ENCODE peak calls at places on chromosomes 4 and X, in nine cellular contexts. Z is GM23338, Y is transverse colon, R is HCT116, J is suprapubic skin, N is breast epithelium, D is prostate gland, U is vagina, C is K562. A is an unnamed sample.

GRCh38 chr4:107736924-107737448 is 17.0 kb upstream of the PAPSS1 start:
- DNase-seq in Z (peak; percentile 85), Y (peak; percentile 19), R (peak; percentile 44), J (no peak), N (no peak), D (no peak), U (no peak), C (peak; percentile 61), A (no peak)

GRCh38 chr4:85953651-85954018 is 406.2 kb downstream of the MAPK10 start:
- DNase-seq in Z (no peak), Y (no peak), R (peak; percentile 37), J (no peak), N (no peak), D (no peak), U (no peak), C (no peak), A (no peak)

GRCh38 chr4:177236889-177237288 is 72.8 kb upstream of the NEIL3 start:
- DNase-seq in Z (no peak), Y (no peak), R (no peak), J (no peak), N (no peak), D (no peak), U (no peak), C (no peak), A (no peak)

GRCh38 chr4:72451349-72451748 is 117.7 kb downstream of the ADAMTS3 start:
- DNase-seq in Z (no peak), Y (no peak), R (no peak), J (no peak), N (no peak), D (no peak), U (no peak), C (no peak), A (peak; percentile 63)

GRCh38 chrX:20620301-20620700 is 353.6 kb upstream of the RPS6KA3 start:
- DNase-seq in Z (no peak), Y (no peak), R (peak; percentile 13), J (no peak), N (no peak), D (no peak), U (no peak), C (no peak), A (no peak)

GRCh38 chr4:165518024-165518616 is 139.3 kb downstream of the CPE start:
- DNase-seq in Z (no peak), Y (no peak), R (no peak), J (no peak), N (no peak), D (no peak), U (peak; percentile 25), C (no peak), A (no peak)

GRCh38 chr4:99736846-99737245 is 79.2 kb upstream of the C4orf54 start:
- DNase-seq in Z (no peak), Y (no peak), R (no peak), J (no peak), N (no peak), D (no peak), U (no peak), C (no peak), A (no peak)

GRCh38 chrX:54921427-54922021 is 900 bp downstream of the TRO start:
- DNase-seq in Z (peak; percentile 78), Y (peak; percentile 47), R (no peak), J (no peak), N (peak; percentile 56), D (peak; percentile 16), U (peak; percentile 85), C (no peak), A (peak; percentile 80)

GRCh38 chrX:72634321-72634720 is 61.7 kb upstream of the HDAC8 start:
- DNase-seq in Z (no peak), Y (no peak), R (no peak), J (no peak), N (no peak), D (no peak), U (no peak), C (no peak), A (no peak)

GRCh38 chr4:40550900-40551546 is 78.6 kb downstream of the RBM47 start:
- DNase-seq in Z (peak; percentile 55), Y (peak; percentile 34), R (peak; percentile 38), J (no peak), N (no peak), D (peak; percentile 51), U (no peak), C (peak; percentile 44), A (no peak)

GRCh38 chrX:123237271-123237670 is 53.2 kb downstream of the GRIA3 start:
- DNase-seq in Z (no peak), Y (no peak), R (no peak), J (no peak), N (no peak), D (no peak), U (no peak), C (no peak), A (no peak)

GRCh38 chrX:41167888-41168287 is 82.6 kb downstream of the USP9X start:
- DNase-seq in Z (no peak), Y (no peak), R (no peak), J (no peak), N (no peak), D (no peak), U (no peak), C (no peak), A (no peak)

GRCh38 chr4:185036842-185037241 is 18.6 kb downstream of the HELT start:
- DNase-seq in Z (peak; percentile 62), Y (no peak), R (no peak), J (no peak), N (no peak), D (no peak), U (no peak), C (no peak), A (no peak)

GRCh38 chrX:135737361-135738071 is 24.1 kb downstream of the CT45A1 start:
- DNase-seq in Z (peak; percentile 15), Y (no peak), R (peak; percentile 0), J (no peak), N (no peak), D (no peak), U (no peak), C (no peak), A (no peak)

GRCh38 chrX:70433848-70434351 is 10.7 kb upstream of the DLG3 start:
- DNase-seq in Z (peak; percentile 73), Y (peak; percentile 83), R (peak; percentile 49), J (peak; percentile 83), N (peak; percentile 63), D (peak; percentile 55), U (no peak), C (peak; percentile 80), A (peak; percentile 85)
- TF ChIP-seq POLR2AphosphoS5 in Z (peak; percentile 69), Y (no peak), R (peak; percentile 62), J (no peak), N (no peak), D (no peak), U (peak; percentile 8), C (no peak), A (no peak)

DNA sequence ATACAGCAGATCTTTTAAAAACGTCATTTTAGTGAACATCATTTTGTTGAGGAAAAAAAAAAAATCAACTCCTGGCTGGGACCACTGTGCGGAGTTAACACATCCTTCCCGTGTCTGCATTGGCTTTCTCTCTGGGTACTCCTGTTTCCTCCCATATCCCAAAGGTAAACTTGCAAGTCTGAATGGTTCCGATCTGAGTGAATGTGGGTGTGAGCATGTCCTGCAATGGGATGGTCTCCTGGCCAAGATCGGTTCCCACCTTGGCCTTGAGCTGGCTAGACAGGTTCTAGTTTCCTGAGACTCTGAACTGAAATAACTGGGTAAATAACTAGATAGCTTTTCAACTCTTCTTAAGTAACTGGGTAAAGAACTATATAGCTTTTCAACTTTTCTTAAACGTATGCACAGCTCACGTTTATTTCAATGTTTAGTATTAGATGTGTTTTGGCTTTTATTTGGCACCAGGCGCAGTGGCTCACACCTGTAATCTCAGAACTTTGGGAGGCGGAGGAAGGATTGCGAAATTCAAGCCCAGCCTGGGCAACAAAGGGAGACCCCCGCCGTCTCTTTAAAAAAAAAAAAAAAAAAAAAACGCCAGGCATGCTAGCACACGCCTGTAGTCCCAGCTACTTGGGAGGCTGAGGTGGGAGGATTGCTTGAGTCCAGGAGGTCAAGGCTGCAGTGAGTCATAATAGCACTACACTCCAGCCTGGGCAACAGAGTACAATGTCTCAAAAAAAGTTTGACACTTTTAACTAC is 14.0 kb downstream of the RBMX start:
- DNase-seq in Z (peak; percentile 10), Y (no peak), R (no peak), J (no peak), N (no peak), D (no peak), U (no peak), C (no peak), A (no peak)
- TF ChIP-seq POLR2AphosphoS5 in Z (peak; percentile 30), Y (no peak), R (no peak), J (no peak), N (no peak), D (no peak), U (no peak), C (peak; percentile 30), A (no peak)

GRCh38 chr4:140047017-140047640 is 106.9 kb downstream of the MAML3 start:
- DNase-seq in Z (peak; percentile 51), Y (no peak), R (no peak), J (no peak), N (no peak), D (peak; percentile 81), U (no peak), C (no peak), A (no peak)

GRCh38 chr4:140042634-140043033 is 111.3 kb downstream of the MAML3 start:
- DNase-seq in Z (no peak), Y (no peak), R (no peak), J (no peak), N (no peak), D (no peak), U (no peak), C (no peak), A (no peak)

GRCh38 chr4:140046573-140046972 is 107.4 kb downstream of the MAML3 start:
- DNase-seq in Z (peak; percentile 79), Y (no peak), R (no peak), J (no peak), N (no peak), D (no peak), U (no peak), C (no peak), A (no peak)

GRCh38 chr4:140046037-140046436 is 107.9 kb downstream of the MAML3 start:
- DNase-seq in Z (no peak), Y (no peak), R (no peak), J (no peak), N (no peak), D (no peak), U (no peak), C (no peak), A (no peak)

DNA sequence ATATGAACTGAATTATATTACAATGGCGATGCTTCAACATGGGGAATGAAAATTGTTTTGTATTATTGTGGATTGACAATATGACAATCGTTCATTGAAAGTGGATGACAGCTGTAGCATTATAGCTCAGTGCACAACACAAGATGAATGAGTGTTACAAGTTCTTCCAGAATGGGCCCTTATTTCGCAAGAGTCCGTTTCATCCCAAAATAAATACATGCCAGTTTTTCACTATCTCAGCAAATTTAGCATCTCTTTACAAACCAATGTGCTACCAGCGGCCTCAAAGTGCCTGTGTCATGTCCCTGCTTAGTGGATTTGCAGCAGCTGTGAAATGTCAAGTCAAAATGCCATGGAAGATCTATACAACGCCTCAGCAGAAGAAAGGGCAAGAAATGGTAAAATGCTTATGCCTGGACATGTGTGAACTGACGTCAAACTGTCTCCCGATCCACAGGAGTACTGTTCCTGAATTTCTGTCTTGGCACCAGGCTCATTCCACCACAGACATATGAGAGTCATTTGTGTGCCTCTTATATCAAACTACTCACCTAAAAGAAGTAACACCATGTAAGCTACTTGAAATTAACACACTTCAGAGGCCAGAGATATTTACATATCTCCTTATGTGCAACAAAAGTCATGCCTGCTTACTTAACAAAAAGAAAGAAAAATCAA is 109.5 kb downstream of the MAML3 start:
- DNase-seq in Z (no peak), Y (no peak), R (no peak), J (no peak), N (no peak), D (no peak), U (no peak), C (no peak), A (no peak)
- TF ChIP-seq POLR2AphosphoS5 in Z (no peak), Y (no peak), R (no peak), J (no peak), N (no peak), D (no peak), U (no peak), C (no peak), A (no peak)

GRCh38 chr4:148795156-148795864 is 353.1 kb upstream of the NR3C2 start:
- DNase-seq in Z (peak; percentile 56), Y (no peak), R (no peak), J (no peak), N (no peak), D (no peak), U (no peak), C (no peak), A (no peak)
- TF ChIP-seq POLR2AphosphoS5 in Z (no peak), Y (no peak), R (no peak), J (no peak), N (no peak), D (no peak), U (no peak), C (no peak), A (no peak)

A was measured in sigmoid colon.